ENCODE peak calls at places on chromosomes 3 and 15, in five cellular contexts. I is testis, C is esophagus muscularis mucosa, L is ovary, A is adrenal gland. H is an unnamed sample.

GRCh38 chr3:197354195-197355059 is 56.0 kb upstream of the DLG1 start:
- DNase-seq in I (peak; percentile 61), C (no peak), A (no peak), L (peak; percentile 62), H (peak; percentile 34)

GRCh38 chr3:134665243-134665642 is 14.4 kb upstream of the KY start:
- DNase-seq in A (no peak), I (no peak), C (no peak), L (no peak), H (no peak)

GRCh38 chr3:139427283-139428060 is 38.0 kb upstream of the COPB2 start:
- DNase-seq in C (no peak), I (no peak), L (no peak), A (peak; percentile 25), H (no peak)

GRCh38 chr15:64851503-64851840 is 9.8 kb downstream of the PLEKHO2 start:
- DNase-seq in L (no peak), I (no peak), A (no peak), C (no peak), H (no peak)

GRCh38 chr3:170128977-170129431 is 52.5 kb downstream of the PHC3 start:
- DNase-seq in I (no peak), L (no peak), C (no peak), A (no peak), H (no peak)

GRCh38 chr15:99443056-99443756 is 122.6 kb upstream of the MEF2A start:
- DNase-seq in L (no peak), C (peak; percentile 89), I (no peak), A (no peak), H (peak; percentile 20)

GRCh38 chr3:132256984-132257383 is 60.2 kb upstream of the ACP3 start:
- DNase-seq in C (no peak), A (peak; percentile 14), L (peak; percentile 23), I (peak; percentile 47), H (peak; percentile 40)

GRCh38 chr3:157070600-157070999 is 89.3 kb downstream of the CCNL1 start:
- DNase-seq in A (no peak), C (peak; percentile 82), L (no peak), I (no peak), H (no peak)

GRCh38 chr15:88284441-88285106 is 28.0 kb upstream of the NTRK3 start:
- DNase-seq in A (no peak), I (no peak), C (no peak), L (no peak), H (no peak)
- H3K4me3 ChIP-seq in A (no peak overlapping the region), I (no peak overlapping the region), C (no peak overlapping the region), L (no peak overlapping the region), H (no peak overlapping the region)

GRCh38 chr15:63046927-63047760 is 4.6 kb downstream of the TPM1 start:
- DNase-seq in C (no peak), L (no peak), I (no peak), A (no peak), H (no peak)
- TF ChIP-seq POLR2A in C (no peak), L (no peak), I (no peak), A (no peak), H (no peak)

GRCh38 chr3:13070622-13071021 is 2.6 kb downstream of the IQSEC1 start:
- DNase-seq in L (no peak), C (no peak), A (no peak), I (no peak), H (no peak)

GRCh38 chr3:13072239-13073041 is 789 bp downstream of the IQSEC1 start:
- DNase-seq in L (no peak), A (no peak), I (no peak), C (no peak), H (peak; percentile 47)

GRCh38 chr3:13073042-13073906 is at the start of gene IQSEC1:
- DNase-seq in C (no peak), I (peak; percentile 78), L (peak; percentile 48), A (no peak), H (peak; percentile 57)

GRCh38 chr3:13069495-13069894 is 3.7 kb downstream of the IQSEC1 start:
- DNase-seq in I (no peak), A (no peak), L (no peak), C (no peak), H (no peak)

GRCh38 chr3:13071695-13072094 is 1.5 kb downstream of the IQSEC1 start:
- DNase-seq in L (no peak), A (no peak), C (no peak), I (no peak), H (no peak)
- H3K27ac ChIP-seq in L (no peak overlapping the region), A (peak overlapping the region; percentile 17), C (no peak overlapping the region), I (no peak overlapping the region), H (no peak overlapping the region)

DNA sequence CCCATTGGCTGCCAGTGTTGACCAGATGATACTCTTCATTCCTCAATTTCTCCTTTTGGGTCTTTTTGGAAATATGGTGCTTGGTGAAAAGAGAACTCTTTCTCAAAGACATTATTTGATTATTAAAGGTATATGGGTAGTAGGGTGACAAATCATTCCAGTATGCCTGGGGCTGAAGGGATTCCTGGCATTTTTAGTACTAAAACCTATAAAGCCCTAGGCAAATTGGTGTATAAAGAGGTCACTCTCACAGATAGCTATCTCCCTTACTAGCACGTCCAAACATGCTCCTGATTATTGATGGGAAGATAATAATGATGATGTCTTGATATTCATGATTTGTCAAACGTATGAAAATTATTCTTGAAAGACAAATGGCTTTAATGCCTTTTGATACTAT is 1.1 kb downstream of the GABRR3 start:
- DNase-seq in I (no peak), A (no peak), L (no peak), C (no peak), H (no peak)
- H3K4me3 ChIP-seq in I (no peak overlapping the region), A (no peak overlapping the region), L (no peak overlapping the region), C (no peak overlapping the region), H (no peak overlapping the region)

DNA sequence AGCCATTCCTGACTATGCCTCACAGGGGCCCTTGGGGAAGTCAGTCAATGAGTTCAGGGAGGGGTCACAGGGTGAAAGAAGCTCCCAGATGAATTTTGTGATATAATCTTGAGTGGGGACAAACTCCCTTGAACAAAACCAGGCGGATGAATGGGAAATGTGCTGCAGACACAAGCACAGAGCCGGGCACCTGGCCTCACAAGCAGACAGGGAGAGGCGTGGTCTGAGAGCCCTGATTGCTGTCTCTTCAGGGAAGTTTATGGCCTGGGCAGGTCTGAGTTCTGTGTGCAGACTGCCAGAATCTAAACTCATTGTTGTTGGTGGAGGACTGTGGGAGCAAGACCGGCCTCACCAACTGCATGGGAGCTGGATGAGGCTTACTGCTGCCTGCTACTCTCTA is 591.8 kb downstream of the EPHA3 start:
- DNase-seq in L (no peak), C (no peak), I (no peak), A (no peak), H (no peak)
- TF ChIP-seq POLR2A in L (no peak), C (no peak), I (no peak), A (no peak), H (no peak)

DNA sequence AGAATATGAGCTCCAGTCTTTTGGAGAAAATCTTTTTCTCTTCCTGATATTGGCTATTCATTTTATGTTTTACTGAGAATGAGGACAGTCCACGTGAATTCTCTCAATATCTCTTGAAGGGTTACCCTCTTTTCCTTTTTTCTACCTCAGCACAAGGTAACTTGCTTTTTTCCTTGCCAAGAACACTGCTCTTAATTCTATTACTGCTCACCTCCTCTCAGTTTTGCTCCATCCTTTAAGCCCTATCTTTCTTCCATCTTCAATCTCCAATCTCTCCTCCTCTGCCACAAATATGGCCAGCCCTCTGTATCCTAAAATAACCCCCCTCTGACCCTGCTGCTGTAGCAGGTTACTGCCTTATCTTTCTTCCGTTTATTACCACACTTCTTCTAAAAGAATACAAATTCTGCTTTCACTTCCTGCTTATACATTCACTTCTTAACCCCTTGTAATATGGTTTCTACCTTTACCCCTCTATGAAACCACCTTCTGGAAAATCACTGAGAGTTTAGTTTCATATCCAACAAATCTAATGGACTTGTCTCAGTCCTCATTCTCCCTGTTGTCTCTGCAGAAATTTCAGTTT is 89.0 kb downstream of the NFKBIZ start:
- DNase-seq in A (no peak), I (no peak), C (no peak), L (no peak), H (no peak)
- H3K27ac ChIP-seq in A (no peak overlapping the region), I (no peak overlapping the region), C (no peak overlapping the region), L (no peak overlapping the region), H (no peak overlapping the region)

GRCh38 chr3:100105536-100105935 is 8.8 kb downstream of the FILIP1L start:
- DNase-seq in C (no peak), L (no peak), A (no peak), I (no peak), H (no peak)

GRCh38 chr3:100104817-100105413 is 9.4 kb downstream of the FILIP1L start:
- DNase-seq in I (no peak), L (no peak), C (no peak), A (no peak), H (no peak)

GRCh38 chr3:100107227-100107626 is 7.1 kb downstream of the FILIP1L start:
- DNase-seq in I (no peak), C (no peak), L (no peak), A (no peak), H (no peak)

GRCh38 chr3:100106531-100107155 is 7.7 kb downstream of the FILIP1L start:
- DNase-seq in C (no peak), L (no peak), A (no peak), I (no peak), H (no peak)

DNA sequence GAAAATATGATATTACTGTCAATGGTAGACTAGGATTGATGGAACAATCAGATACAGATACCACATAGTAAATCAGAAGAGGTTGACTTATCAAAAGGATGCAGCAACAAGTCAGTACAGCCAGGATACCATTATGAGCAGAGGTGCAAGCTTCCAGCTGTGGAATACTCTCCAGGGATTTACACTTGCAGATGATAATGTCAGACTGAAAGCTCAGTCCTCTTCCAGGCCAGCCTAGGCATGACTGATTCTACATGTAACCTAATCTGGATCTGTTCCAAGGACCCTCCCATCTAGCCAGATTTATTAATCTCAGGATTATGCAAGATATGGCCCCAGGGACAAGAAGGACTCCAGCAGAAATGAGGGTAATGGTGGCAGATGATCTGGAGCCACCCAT is 8.2 kb downstream of the FILIP1L start:
- DNase-seq in C (no peak), A (no peak), I (no peak), L (no peak), H (no peak)
- H3K4me3 ChIP-seq in C (no peak overlapping the region), A (no peak overlapping the region), I (no peak overlapping the region), L (no peak overlapping the region), H (no peak overlapping the region)

DNA sequence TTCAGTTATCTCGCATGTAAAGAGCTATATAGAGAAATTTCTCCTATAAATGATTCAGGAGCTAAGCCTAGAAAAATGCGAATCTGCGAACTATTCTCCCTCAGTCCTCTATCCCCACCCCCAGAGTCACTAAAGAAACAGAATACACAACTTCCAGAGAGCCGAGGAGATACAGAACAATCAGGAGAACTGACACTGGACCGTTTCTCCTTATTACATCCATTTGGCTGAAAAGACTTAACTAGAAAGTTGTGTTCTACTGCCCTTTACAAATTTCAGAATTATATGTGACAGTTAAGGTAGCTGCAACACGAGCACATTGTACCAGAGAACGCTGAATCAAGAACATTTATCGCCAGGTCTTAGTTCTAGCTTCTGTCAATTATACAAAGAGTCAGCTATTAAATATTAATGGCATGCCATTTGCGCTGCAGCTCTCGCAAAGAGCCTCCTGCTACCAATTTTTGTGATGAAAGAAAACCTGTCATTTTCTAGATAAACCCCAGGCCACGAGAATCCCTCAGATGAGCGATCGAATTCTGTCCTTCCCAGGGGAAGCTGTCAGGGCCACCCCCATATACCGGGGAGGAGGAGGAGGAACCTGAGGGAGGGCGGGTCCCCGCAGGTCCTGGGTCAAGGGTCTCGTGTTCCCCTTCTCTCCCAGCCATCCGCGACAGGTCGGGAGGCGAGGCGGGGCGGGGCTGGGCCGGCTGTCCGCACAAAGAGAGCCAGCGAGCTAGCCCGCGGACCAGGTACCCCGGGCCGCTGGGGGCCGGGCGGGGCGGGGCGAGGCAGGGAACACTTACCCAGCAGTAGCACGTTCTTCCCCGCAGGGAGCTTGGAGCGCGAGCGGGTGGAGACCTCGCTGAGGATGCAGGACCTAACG is 875 bp downstream of the DYNC1LI1 start:
- DNase-seq in C (peak; percentile 92), L (peak; percentile 61), I (peak; percentile 65), A (peak; percentile 59), H (peak; percentile 67)
- TF ChIP-seq POLR2A in C (no peak), L (no peak), I (no peak), A (no peak), H (no peak)